ENCODE peak calls at places on chromosomes 16 and 17, in five cellular contexts. M is EL; K is stimulated activated CD4-positive, alpha-beta T cell treated with anti-CD3 and anti-CD28 coated beads, Interleukin-15, amount 100 ng/mL, for 48 hours; O is AG04450; P is amygdala. N is an unnamed sample.

GRCh38 chr16:22318690-22319358 is 21.6 kb downstream of the POLR3E start:
- DNase-seq in M (peak), K (no peak), O (no peak), P (no peak), N (no peak)

GRCh38 chr17:69441179-69441578 is 26.7 kb downstream of the MAP2K6 start:
- DNase-seq in M (no peak), K (no peak), O (no peak), P (no peak), N (no peak)

GRCh38 chr16:16073884-16074781 is 124.7 kb downstream of the ABCC1 start:
- DNase-seq in M (peak), K (no peak), O (peak), P (no peak), N (no peak)

GRCh38 chr16:53435066-53435688 is 906 bp downstream of the RBL2 start:
- DNase-seq in M (peak), K (peak), O (peak), P (peak), N (no peak)

GRCh38 chr16:69187387-69187890 is 475 bp downstream of the SNTB2 start:
- DNase-seq in M (peak), K (no peak), O (no peak), P (peak), N (no peak)

GRCh38 chr16:28001642-28002041 is 61.9 kb downstream of the GSG1L start:
- DNase-seq in M (no peak), K (no peak), O (no peak), P (no peak), N (no peak)

GRCh38 chr16:25841776-25842175 is 150.0 kb downstream of the HS3ST4 start:
- DNase-seq in M (no peak), K (no peak), O (no peak), P (no peak), N (no peak)

GRCh38 chr17:50535407-50535806 is 2.9 kb downstream of the EPN3 start:
- DNase-seq in M (no peak), K (no peak), O (no peak), P (no peak), N (no peak)

GRCh38 chr17:3555189-3555796 is 2.3 kb downstream of the TRPV3 start:
- DNase-seq in M (no peak), K (no peak), O (no peak), P (no peak), N (no peak)

GRCh38 chr17:1939979-1940809 is 84.9 kb downstream of the RTN4RL1 start:
- DNase-seq in M (no peak), K (no peak), O (no peak), P (no peak), N (peak)

GRCh38 chr17:67421869-67422273 is 44.8 kb downstream of the PITPNC1 start:
- DNase-seq in M (peak), K (peak), O (peak), P (no peak), N (no peak)

GRCh38 chr17:82880620-82881019 is 40.8 kb upstream of the ZNF750 start:
- DNase-seq in M (no peak), K (no peak), O (no peak), P (no peak), N (no peak)

GRCh38 chr17:38879878-38880727 is 10.2 kb downstream of the LASP1 start:
- DNase-seq in M (peak), K (no peak), O (no peak), P (no peak), N (no peak)

GRCh38 chr17:73281926-73282325 is 20.2 kb upstream of the CPSF4L start:
- DNase-seq in M (no peak), K (no peak), O (no peak), P (no peak), N (no peak)

GRCh38 chr17:45976755-45977505 is 22.1 kb upstream of the STH start:
- DNase-seq in M (peak), K (no peak), O (no peak), P (no peak), N (no peak)

GRCh38 chr16:84888450-84888849 is 68.7 kb downstream of the CRISPLD2 start:
- DNase-seq in M (peak), K (no peak), O (no peak), P (no peak), N (no peak)

GRCh38 chr16:61721561-61721960 is 314.7 kb downstream of the CDH8 start:
- DNase-seq in M (peak), K (no peak), O (no peak), P (no peak), N (no peak)

GRCh38 chr16:48608871-48609452 is 1.0 kb downstream of the N4BP1 start:
- DNase-seq in M (no peak), K (no peak), O (no peak), P (no peak), N (no peak)

GRCh38 chr17:46832306-46832895 is 13.9 kb upstream of the WNT3 start:
- DNase-seq in M (no peak), K (no peak), O (no peak), P (no peak), N (no peak)

GRCh38 chr17:56319531-56319930 is 166.3 kb downstream of the ANKFN1 start:
- DNase-seq in M (peak), K (no peak), O (peak), P (no peak), N (no peak)

N was measured in D721Med.